ENCODE peak calls at places on chromosomes 3 and 15, in ten cellular contexts. Q, M, O, G, V, N, U, K, T and W are unnamed samples.

GRCh38 chr3:55571913-55572312 is 84.8 kb upstream of the WNT5A start:
- DNase-seq in Q (no peak), M (no peak), O (no peak), G (peak), V (peak), N (no peak), U (peak), K (no peak), T (no peak), W (no peak)

GRCh38 chr3:14039149-14039548 is 85.5 kb downstream of the CHCHD4 start:
- DNase-seq in Q (no peak), M (no peak), O (no peak), G (no peak), V (no peak), N (no peak), U (no peak), K (no peak), T (no peak), W (no peak)

GRCh38 chr15:36818260-36818659 is 238.8 kb downstream of the CDIN1 start:
- DNase-seq in Q (no peak), M (no peak), O (no peak), G (no peak), V (no peak), N (no peak), U (no peak), K (no peak), T (no peak), W (no peak)

GRCh38 chr15:58760385-58761009 is 10.6 kb upstream of the MINDY2 start:
- DNase-seq in Q (no peak), M (no peak), O (no peak), G (no peak), V (no peak), N (no peak), U (no peak), K (no peak), T (no peak), W (no peak)

GRCh38 chr3:178474526-178474925 is 61.7 kb upstream of the KCNMB2 start:
- DNase-seq in Q (no peak), M (no peak), O (no peak), G (no peak), V (no peak), N (no peak), U (no peak), K (no peak), T (no peak), W (no peak)

GRCh38 chr3:186605078-186605477 is 7.8 kb upstream of the AHSG start:
- DNase-seq in Q (no peak), M (no peak), O (no peak), G (no peak), V (no peak), N (no peak), U (no peak), K (no peak), T (no peak), W (no peak)

GRCh38 chr3:58237238-58237939 is at the start of gene ABHD6:
- DNase-seq in Q (peak), M (peak), O (peak), G (peak), V (peak), N (peak), U (peak), K (peak), T (peak), W (peak)

GRCh38 chr3:106337116-106337515 is 468.3 kb upstream of the CBLB start:
- DNase-seq in Q (no peak), M (peak), O (no peak), G (no peak), V (no peak), N (no peak), U (peak), K (no peak), T (no peak), W (no peak)

GRCh38 chr3:121739902-121740301 is 9.6 kb downstream of the GOLGB1 start:
- DNase-seq in Q (no peak), M (no peak), O (no peak), G (no peak), V (no peak), N (no peak), U (no peak), K (no peak), T (no peak), W (no peak)

GRCh38 chr15:25055356-25056068 is 100.7 kb downstream of the SNRPN start:
- DNase-seq in Q (no peak), M (no peak), O (no peak), G (no peak), V (peak), N (no peak), U (no peak), K (no peak), T (peak), W (no peak)

GRCh38 chr3:13111874-13112520 is 38.8 kb upstream of the IQSEC1 start:
- DNase-seq in Q (no peak), M (no peak), O (no peak), G (no peak), V (peak), N (no peak), U (no peak), K (no peak), T (no peak), W (peak)

GRCh38 chr3:46706771-46707582 is 5.8 kb downstream of the TMIE start:
- DNase-seq in Q (no peak), M (no peak), O (no peak), G (no peak), V (peak), N (peak), U (no peak), K (no peak), T (no peak), W (peak)